ENCODE peak calls at places on chromosomes 6 and 20, in seven cellular contexts. G, E, O, D, I, Q and W are unnamed samples.

GRCh38 chr20:23200914-23201313 is 114.8 kb upstream of the CD93 start:
- DNase-seq in G (peak; percentile 28), E (no peak), O (no peak), D (peak; percentile 77), I (peak; percentile 8), Q (no peak), W (peak; percentile 40)

GRCh38 chr6:132505158-132505557 is 7.8 kb downstream of the STX7 start:
- DNase-seq in G (no peak), E (no peak), O (no peak), D (no peak), I (no peak), Q (no peak), W (no peak)

GRCh38 chr6:2990179-2990931 is 9.3 kb upstream of the NQO2 start:
- DNase-seq in G (no peak), E (no peak), O (no peak), D (no peak), I (no peak), Q (peak; percentile 61), W (peak; percentile 63)

GRCh38 chr6:77089776-77090175 is 373.5 kb downstream of the HTR1B start:
- DNase-seq in G (no peak), E (no peak), O (no peak), D (no peak), I (peak; percentile 13), Q (no peak), W (no peak)

GRCh38 chr6:32947552-32948465 is 5.1 kb downstream of the HLA-DMA start:
- DNase-seq in G (no peak), E (peak; percentile 26), O (no peak), D (peak; percentile 63), I (peak; percentile 64), Q (no peak), W (peak; percentile 67)

GRCh38 chr6:26577720-26578072 is 19.1 kb upstream of the ABT1 start:
- DNase-seq in G (no peak), E (no peak), O (no peak), D (no peak), I (no peak), Q (no peak), W (no peak)

GRCh38 chr20:49112596-49113274 is 66.6 kb downstream of the CSE1L start:
- DNase-seq in G (no peak), E (no peak), O (no peak), D (no peak), I (peak; percentile 59), Q (no peak), W (no peak)

GRCh38 chr20:49657118-49657901 is 56.4 kb downstream of the B4GALT5 start:
- DNase-seq in G (no peak), E (no peak), O (no peak), D (no peak), I (peak; percentile 84), Q (no peak), W (no peak)

GRCh38 chr6:21587182-21587924 is 6.2 kb upstream of the SOX4 start:
- DNase-seq in G (peak; percentile 68), E (no peak), O (no peak), D (peak; percentile 63), I (peak; percentile 58), Q (peak; percentile 87), W (peak; percentile 84)